ENCODE peak calls at places on chromosomes 2 and 18, in five cellular contexts. One of them, this sample, is unnamed.
A peak's percentile ranks its signal among the peaks of the same experiment; 100 is the strongest.

GRCh38 chr2:104860141-104860790 is 6.4 kb downstream of the POU3F3 start:
- DNase-seq in HL-60: no peak
- DNase-seq in breast epithelium: no peak
- DNase-seq in heart left ventricle: no peak
- DNase-seq in fibroblast of lung: no peak
- DNase-seq in this sample: no peak

GRCh38 chr18:72197598-72197997 is 346.5 kb downstream of the CBLN2 start:
- DNase-seq in fibroblast of lung: no peak
- DNase-seq in heart left ventricle: no peak
- DNase-seq in breast epithelium: no peak
- DNase-seq in HL-60: no peak
- DNase-seq in this sample: no peak

GRCh38 chr2:55049794-55050132 is 488 bp downstream of the RTN4 start:
- DNase-seq in fibroblast of lung: no peak
- DNase-seq in breast epithelium: no peak
- DNase-seq in HL-60: no peak
- DNase-seq in heart left ventricle: no peak
- DNase-seq in this sample: no peak

GRCh38 chr18:2002178-2002577 is 569.1 kb downstream of the METTL4 start:
- DNase-seq in HL-60: no peak
- DNase-seq in heart left ventricle: no peak
- DNase-seq in fibroblast of lung: no peak
- DNase-seq in breast epithelium: no peak
- DNase-seq in this sample: no peak

GRCh38 chr18:2672872-2673271 is 17.3 kb downstream of the SMCHD1 start:
- DNase-seq in HL-60: no peak
- DNase-seq in heart left ventricle: no peak
- DNase-seq in fibroblast of lung: no peak
- DNase-seq in breast epithelium: no peak
- DNase-seq in this sample: no peak

GRCh38 chr18:69725855-69726508 is 221.7 kb downstream of the CD226 start:
- DNase-seq in fibroblast of lung: no peak
- DNase-seq in breast epithelium: no peak
- DNase-seq in HL-60: no peak
- DNase-seq in heart left ventricle: no peak
- DNase-seq in this sample: no peak

GRCh38 chr18:75285876-75286275 is 75.3 kb downstream of the TSHZ1 start:
- DNase-seq in HL-60: no peak
- DNase-seq in fibroblast of lung: no peak
- DNase-seq in breast epithelium: no peak
- DNase-seq in heart left ventricle: no peak
- DNase-seq in this sample: no peak

GRCh38 chr2:240237609-240238151 is 97.2 kb upstream of the OTOS start:
- DNase-seq in fibroblast of lung: peak; percentile 69
- DNase-seq in heart left ventricle: peak; percentile 61
- DNase-seq in breast epithelium: no peak
- DNase-seq in HL-60: no peak
- DNase-seq in this sample: no peak

GRCh38 chr2:208311954-208312353 is 45.9 kb downstream of the PIKFYVE start:
- DNase-seq in HL-60: no peak
- DNase-seq in breast epithelium: no peak
- DNase-seq in fibroblast of lung: no peak
- DNase-seq in heart left ventricle: no peak
- DNase-seq in this sample: no peak

DNA sequence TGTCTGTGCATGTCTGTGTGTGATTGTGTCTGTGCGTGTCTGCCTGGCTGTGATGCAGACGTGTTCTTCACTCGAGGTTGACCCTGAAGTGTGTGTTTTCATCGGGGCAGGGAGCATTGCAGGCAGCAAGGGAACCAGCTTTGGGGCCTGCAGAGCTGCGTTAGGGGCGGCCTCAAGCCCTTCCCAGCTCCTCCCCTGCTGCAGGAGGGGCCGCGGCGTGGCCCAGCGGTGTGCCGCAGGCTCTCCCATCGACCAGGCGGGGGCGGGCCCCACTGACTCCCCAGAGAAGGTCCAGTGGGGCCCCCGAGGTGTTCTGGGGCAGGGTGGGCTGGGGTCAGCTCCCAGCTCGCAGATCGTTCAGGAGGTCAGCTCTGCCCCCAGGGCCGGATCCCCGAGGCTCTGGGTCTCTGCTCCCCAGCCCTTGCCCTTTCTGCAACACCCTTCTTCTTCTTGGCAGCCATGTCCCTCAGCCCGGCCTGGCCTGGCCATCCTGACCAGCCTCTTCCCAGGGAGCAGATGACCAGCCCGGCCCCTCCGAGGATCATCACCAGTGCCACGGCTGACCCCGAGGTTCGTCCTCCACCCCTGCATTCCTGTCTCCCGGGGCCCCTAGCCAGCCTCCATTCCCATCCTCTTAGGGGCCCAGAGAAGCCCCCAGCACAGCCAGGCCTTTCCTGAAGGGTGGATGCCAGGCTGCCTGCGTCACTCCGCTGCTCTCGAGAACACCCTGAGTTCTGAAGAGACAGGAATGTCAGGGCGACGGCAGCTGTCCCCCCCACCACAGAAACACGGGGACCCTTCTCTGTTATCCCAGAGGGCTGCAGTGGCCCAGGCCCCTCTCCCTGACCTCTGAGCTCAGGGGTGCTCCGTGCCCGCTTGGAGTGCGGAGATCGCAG is 11.1 kb upstream of the KLHL30 start:
- DNase-seq in breast epithelium: no peak
- DNase-seq in HL-60: no peak
- DNase-seq in fibroblast of lung: peak; percentile 81
- DNase-seq in heart left ventricle: no peak
- DNase-seq in this sample: no peak
- TF ChIP-seq CTCF in breast epithelium: no peak
- TF ChIP-seq CTCF in HL-60: no peak
- TF ChIP-seq CTCF in fibroblast of lung: no peak
- TF ChIP-seq CTCF in heart left ventricle: no peak
- TF ChIP-seq CTCF in this sample: no peak

GRCh38 chr2:178155524-178155923 is 38.8 kb upstream of the OSBPL6 start:
- DNase-seq in fibroblast of lung: no peak
- DNase-seq in breast epithelium: no peak
- DNase-seq in HL-60: no peak
- DNase-seq in heart left ventricle: no peak
- DNase-seq in this sample: no peak

GRCh38 chr2:178157574-178157973 is 36.7 kb upstream of the OSBPL6 start:
- DNase-seq in HL-60: no peak
- DNase-seq in heart left ventricle: no peak
- DNase-seq in breast epithelium: no peak
- DNase-seq in fibroblast of lung: no peak
- DNase-seq in this sample: no peak

GRCh38 chr2:178152977-178153376 is 40.7 kb downstream of the RBM45 start:
- DNase-seq in heart left ventricle: no peak
- DNase-seq in breast epithelium: no peak
- DNase-seq in HL-60: no peak
- DNase-seq in fibroblast of lung: no peak
- DNase-seq in this sample: no peak

GRCh38 chr2:178152033-178152432 is 39.8 kb downstream of the RBM45 start:
- DNase-seq in HL-60: no peak
- DNase-seq in heart left ventricle: no peak
- DNase-seq in breast epithelium: no peak
- DNase-seq in fibroblast of lung: peak; percentile 59
- DNase-seq in this sample: no peak

GRCh38 chr2:178152542-178152941 is 40.3 kb downstream of the RBM45 start:
- DNase-seq in HL-60: no peak
- DNase-seq in breast epithelium: no peak
- DNase-seq in fibroblast of lung: no peak
- DNase-seq in heart left ventricle: no peak
- DNase-seq in this sample: no peak
- H3K4me3 ChIP-seq in HL-60: no peak overlapping the region
- H3K4me3 ChIP-seq in breast epithelium: no peak overlapping the region
- H3K4me3 ChIP-seq in fibroblast of lung: no peak overlapping the region
- H3K4me3 ChIP-seq in heart left ventricle: no peak overlapping the region
- H3K4me3 ChIP-seq in this sample: no peak overlapping the region

GRCh38 chr2:198930170-198930569 is 527.6 kb downstream of the SATB2 start:
- DNase-seq in breast epithelium: no peak
- DNase-seq in fibroblast of lung: no peak
- DNase-seq in HL-60: no peak
- DNase-seq in heart left ventricle: no peak
- DNase-seq in this sample: no peak
- TF ChIP-seq CTCF in breast epithelium: no peak
- TF ChIP-seq CTCF in fibroblast of lung: peak; percentile 18
- TF ChIP-seq CTCF in HL-60: no peak
- TF ChIP-seq CTCF in heart left ventricle: no peak
- TF ChIP-seq CTCF in this sample: peak; percentile 16

GRCh38 chr2:133821107-133821760 is 253.0 kb upstream of the NCKAP5 start:
- DNase-seq in breast epithelium: no peak
- DNase-seq in heart left ventricle: no peak
- DNase-seq in HL-60: no peak
- DNase-seq in fibroblast of lung: peak; percentile 75
- DNase-seq in this sample: peak; percentile 39
- H3K4me3 ChIP-seq in breast epithelium: no peak overlapping the region
- H3K4me3 ChIP-seq in heart left ventricle: no peak overlapping the region
- H3K4me3 ChIP-seq in HL-60: no peak overlapping the region
- H3K4me3 ChIP-seq in fibroblast of lung: no peak overlapping the region
- H3K4me3 ChIP-seq in this sample: no peak overlapping the region

DNA sequence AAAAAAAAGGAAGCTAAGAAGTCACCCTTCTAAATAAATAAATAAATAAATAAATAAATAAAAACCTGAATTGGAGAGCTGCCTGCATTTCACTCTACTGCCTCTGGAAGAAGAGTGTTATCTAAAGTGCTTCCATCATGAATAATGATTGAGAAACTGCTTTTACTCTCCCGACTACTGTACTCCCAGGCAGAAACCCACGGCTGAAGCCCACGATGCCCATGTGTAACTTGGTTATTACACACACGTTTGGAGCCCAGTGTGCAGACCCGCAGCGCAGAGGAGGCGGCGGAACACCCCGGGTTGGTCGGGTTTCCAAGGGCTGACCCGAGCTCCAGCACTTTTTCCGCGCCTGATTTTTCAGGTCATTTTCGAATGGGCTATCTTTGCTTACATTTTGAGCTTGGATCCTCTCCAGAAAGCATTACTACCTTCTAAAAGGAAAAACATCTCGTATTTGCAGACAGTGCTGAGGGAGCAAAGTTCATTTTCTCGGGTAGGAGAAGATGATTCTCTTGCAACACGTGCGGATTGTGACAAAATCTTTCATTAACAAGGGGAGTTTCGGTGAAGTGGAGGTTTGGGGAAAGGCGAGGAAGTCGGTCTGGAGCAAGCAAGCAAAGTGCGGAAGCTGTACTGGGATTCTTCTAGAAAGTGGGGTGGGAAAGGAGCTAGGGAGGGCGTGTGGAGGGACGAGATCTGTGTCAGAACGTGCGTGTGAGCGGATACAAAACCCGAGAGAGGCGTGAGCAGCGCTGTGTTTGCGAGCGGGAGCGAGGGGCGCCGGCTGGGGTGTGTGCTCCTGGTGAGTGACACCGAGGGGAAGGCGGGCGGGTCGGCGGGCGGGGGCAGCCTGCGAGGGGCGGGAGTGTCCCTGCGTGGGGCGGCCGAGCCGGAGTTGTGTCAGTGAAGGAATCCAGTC is at the start of gene SPATS2L:
- DNase-seq in HL-60: peak; percentile 5
- DNase-seq in breast epithelium: peak; percentile 52
- DNase-seq in fibroblast of lung: peak; percentile 88
- DNase-seq in heart left ventricle: peak; percentile 88
- DNase-seq in this sample: no peak
- TF ChIP-seq CTCF in HL-60: no peak
- TF ChIP-seq CTCF in breast epithelium: peak; percentile 10
- TF ChIP-seq CTCF in fibroblast of lung: no peak
- TF ChIP-seq CTCF in heart left ventricle: no peak
- TF ChIP-seq CTCF in this sample: no peak

GRCh38 chr2:213627835-213628234 is 343.6 kb downstream of the SPAG16 start:
- DNase-seq in HL-60: no peak
- DNase-seq in breast epithelium: no peak
- DNase-seq in fibroblast of lung: no peak
- DNase-seq in heart left ventricle: no peak
- DNase-seq in this sample: no peak

GRCh38 chr2:213627054-213627710 is 342.9 kb downstream of the SPAG16 start:
- DNase-seq in heart left ventricle: no peak
- DNase-seq in breast epithelium: no peak
- DNase-seq in fibroblast of lung: no peak
- DNase-seq in HL-60: no peak
- DNase-seq in this sample: no peak
- H3K4me3 ChIP-seq in heart left ventricle: no peak overlapping the region
- H3K4me3 ChIP-seq in breast epithelium: no peak overlapping the region
- H3K4me3 ChIP-seq in fibroblast of lung: no peak overlapping the region
- H3K4me3 ChIP-seq in HL-60: no peak overlapping the region
- H3K4me3 ChIP-seq in this sample: no peak overlapping the region

GRCh38 chr2:19676770-19677169 is 225.0 kb downstream of the TTC32 start:
- DNase-seq in heart left ventricle: no peak
- DNase-seq in breast epithelium: no peak
- DNase-seq in fibroblast of lung: no peak
- DNase-seq in HL-60: no peak
- DNase-seq in this sample: no peak
- TF ChIP-seq CTCF in heart left ventricle: no peak
- TF ChIP-seq CTCF in breast epithelium: no peak
- TF ChIP-seq CTCF in fibroblast of lung: no peak
- TF ChIP-seq CTCF in HL-60: no peak
- TF ChIP-seq CTCF in this sample: no peak

GRCh38 chr18:47932603-47933002 is 2.1 kb upstream of the SMAD2 start:
- DNase-seq in heart left ventricle: no peak
- DNase-seq in breast epithelium: no peak
- DNase-seq in HL-60: peak; percentile 93
- DNase-seq in fibroblast of lung: no peak
- DNase-seq in this sample: no peak

GRCh38 chr18:47930086-47930843 is at the start of gene SMAD2:
- DNase-seq in breast epithelium: peak; percentile 78
- DNase-seq in fibroblast of lung: peak; percentile 81
- DNase-seq in heart left ventricle: peak; percentile 88
- DNase-seq in HL-60: peak; percentile 85
- DNase-seq in this sample: peak; percentile 37

GRCh38 chr18:47930844-47931706 is 616 bp upstream of the SMAD2 start:
- DNase-seq in HL-60: peak; percentile 98
- DNase-seq in breast epithelium: peak; percentile 97
- DNase-seq in fibroblast of lung: peak; percentile 96
- DNase-seq in heart left ventricle: peak; percentile 98
- DNase-seq in this sample: peak; percentile 91

GRCh38 chr18:47932170-47932569 is 1.7 kb upstream of the SMAD2 start:
- DNase-seq in heart left ventricle: no peak
- DNase-seq in HL-60: no peak
- DNase-seq in breast epithelium: no peak
- DNase-seq in fibroblast of lung: no peak
- DNase-seq in this sample: no peak

GRCh38 chr18:47931707-47932103 is 1.2 kb upstream of the SMAD2 start:
- DNase-seq in heart left ventricle: no peak
- DNase-seq in HL-60: peak; percentile 93
- DNase-seq in fibroblast of lung: peak; percentile 34
- DNase-seq in breast epithelium: peak; percentile 28
- DNase-seq in this sample: no peak
- H3K4me3 ChIP-seq in heart left ventricle: peak overlapping the region; percentile 81
- H3K4me3 ChIP-seq in HL-60: peak overlapping the region; percentile 94
- H3K4me3 ChIP-seq in fibroblast of lung: peak overlapping the region; percentile 67
- H3K4me3 ChIP-seq in breast epithelium: peak overlapping the region; percentile 93
- H3K4me3 ChIP-seq in this sample: peak overlapping the region; percentile 88

GRCh38 chr2:201148434-201148833 is 32.5 kb downstream of the CFLAR start:
- DNase-seq in breast epithelium: no peak
- DNase-seq in heart left ventricle: no peak
- DNase-seq in HL-60: no peak
- DNase-seq in fibroblast of lung: no peak
- DNase-seq in this sample: no peak
- TF ChIP-seq CTCF in breast epithelium: no peak
- TF ChIP-seq CTCF in heart left ventricle: no peak
- TF ChIP-seq CTCF in HL-60: no peak
- TF ChIP-seq CTCF in fibroblast of lung: no peak
- TF ChIP-seq CTCF in this sample: no peak